ENCODE peak calls at places on chromosome 3, in eight cellular contexts. T is SW480; V is activated naive CD8-positive, alpha-beta T cell treated with anti-CD3 and anti-CD28 coated beads, Interleukin-2, amount 50 U/mL, for 16 hours; B is epithelial cell of esophagus; W is memory B cell; N is RPMI8226; Z is GM20000; R is dorsolateral prefrontal cortex. C is an unnamed sample.

GRCh38 chr3:98325055-98325454 is 28.6 kb upstream of the OR5K4 start:
- DNase-seq in T (peak), V (no peak), B (peak), W (no peak), N (peak), Z (no peak), R (no peak), C (no peak)

GRCh38 chr3:112814256-112814655 is 32.4 kb downstream of the CD200R1L start:
- DNase-seq in T (peak), V (no peak), B (peak), W (no peak), N (peak), Z (no peak), R (no peak), C (peak)

GRCh38 chr3:55180161-55180560 is 252.3 kb upstream of the LRTM1 start:
- DNase-seq in T (no peak), V (no peak), B (no peak), W (no peak), N (no peak), Z (no peak), R (no peak), C (no peak)

GRCh38 chr3:5053021-5053831 is 68.9 kb upstream of the ARL8B start:
- DNase-seq in T (no peak), V (no peak), B (peak), W (no peak), N (no peak), Z (no peak), R (no peak), C (no peak)

GRCh38 chr3:67564008-67564407 is 90.4 kb downstream of the SUCLG2 start:
- DNase-seq in T (no peak), V (no peak), B (no peak), W (no peak), N (no peak), Z (no peak), R (no peak), C (no peak)

GRCh38 chr3:100611221-100611620 is 1.8 kb downstream of the ADGRG7 start:
- DNase-seq in T (no peak), V (no peak), B (no peak), W (no peak), N (no peak), Z (no peak), R (no peak), C (no peak)

GRCh38 chr3:113495035-113495434 is 19.9 kb downstream of the SPICE1 start:
- DNase-seq in T (peak), V (no peak), B (peak), W (no peak), N (peak), Z (peak), R (no peak), C (peak)

GRCh38 chr3:108552267-108553159 is 36.7 kb downstream of the CIP2A start:
- DNase-seq in T (peak), V (no peak), B (peak), W (peak), N (peak), Z (peak), R (no peak), C (peak)

GRCh38 chr3:179719048-179719734 is 66.4 kb downstream of the USP13 start:
- DNase-seq in T (no peak), V (no peak), B (no peak), W (no peak), N (no peak), Z (no peak), R (no peak), C (no peak)

GRCh38 chr3:15348246-15348645 is 15.9 kb upstream of the SH3BP5 start:
- DNase-seq in T (no peak), V (no peak), B (no peak), W (no peak), N (peak), Z (no peak), R (no peak), C (no peak)

GRCh38 chr3:36918050-36918449 is 26.8 kb downstream of the TRANK1 start:
- DNase-seq in T (no peak), V (no peak), B (no peak), W (no peak), N (peak), Z (no peak), R (no peak), C (peak)

GRCh38 chr3:128720891-128721290 is 5.1 kb upstream of the RAB7A start:
- DNase-seq in T (no peak), V (no peak), B (no peak), W (no peak), N (no peak), Z (no peak), R (no peak), C (no peak)

GRCh38 chr3:12993022-12993622 is 80.1 kb downstream of the IQSEC1 start:
- DNase-seq in T (no peak), V (no peak), B (no peak), W (no peak), N (no peak), Z (no peak), R (no peak), C (no peak)

GRCh38 chr3:61634678-61635077 is 73.3 kb downstream of the PTPRG start:
- DNase-seq in T (no peak), V (no peak), B (no peak), W (no peak), N (no peak), Z (no peak), R (no peak), C (no peak)

GRCh38 chr3:17830786-17831185 is 88.4 kb upstream of the TBC1D5 start:
- DNase-seq in T (peak), V (no peak), B (no peak), W (no peak), N (no peak), Z (no peak), R (no peak), C (no peak)

GRCh38 chr3:157465741-157466140 is 29.1 kb downstream of the PTX3 start:
- DNase-seq in T (no peak), V (no peak), B (no peak), W (no peak), N (no peak), Z (no peak), R (no peak), C (no peak)

GRCh38 chr3:71726106-71726505 is 904 bp upstream of the EIF4E3 start:
- DNase-seq in T (no peak), V (no peak), B (no peak), W (no peak), N (no peak), Z (no peak), R (no peak), C (no peak)

GRCh38 chr3:42691861-42692666 is 6.7 kb downstream of the KLHL40 start:
- DNase-seq in T (no peak), V (no peak), B (no peak), W (no peak), N (no peak), Z (no peak), R (no peak), C (no peak)

GRCh38 chr3:105944281-105944680 is 75.5 kb upstream of the CBLB start:
- DNase-seq in T (no peak), V (no peak), B (peak), W (no peak), N (no peak), Z (no peak), R (no peak), C (no peak)

GRCh38 chr3:23807161-23808015 is 1.6 kb downstream of the UBE2E1 start:
- DNase-seq in T (peak), V (no peak), B (peak), W (no peak), N (peak), Z (peak), R (no peak), C (peak)

GRCh38 chr3:58175429-58176184 is 35.2 kb downstream of the DNASE1L3 start:
- DNase-seq in T (peak), V (no peak), B (peak), W (no peak), N (no peak), Z (no peak), R (no peak), C (no peak)

GRCh38 chr3:123479891-123480290 is 31.0 kb upstream of the ADCY5 start:
- DNase-seq in T (no peak), V (no peak), B (no peak), W (no peak), N (no peak), Z (no peak), R (no peak), C (no peak)

GRCh38 chr3:100641471-100642032 is 32.2 kb downstream of the ADGRG7 start:
- DNase-seq in T (no peak), V (no peak), B (no peak), W (no peak), N (no peak), Z (no peak), R (no peak), C (no peak)

GRCh38 chr3:13013994-13014754 is 59.1 kb downstream of the IQSEC1 start:
- DNase-seq in T (no peak), V (no peak), B (no peak), W (no peak), N (peak), Z (no peak), R (no peak), C (no peak)

GRCh38 chr3:158168996-158169573 is 59.2 kb downstream of the RSRC1 start:
- DNase-seq in T (no peak), V (no peak), B (no peak), W (no peak), N (no peak), Z (no peak), R (no peak), C (no peak)

GRCh38 chr3:180116658-180117057 is 79.9 kb upstream of the PEX5L start:
- DNase-seq in T (no peak), V (no peak), B (no peak), W (no peak), N (no peak), Z (no peak), R (no peak), C (no peak)

GRCh38 chr3:16687206-16687605 is 82.0 kb upstream of the DAZL start:
- DNase-seq in T (no peak), V (no peak), B (no peak), W (no peak), N (no peak), Z (no peak), R (no peak), C (no peak)

GRCh38 chr3:183278479-183279088 is 25.5 kb downstream of the B3GNT5 start:
- DNase-seq in T (peak), V (no peak), B (peak), W (no peak), N (no peak), Z (no peak), R (no peak), C (no peak)

GRCh38 chr3:170610321-170610884 is 24.5 kb upstream of the SLC7A14 start:
- DNase-seq in T (no peak), V (no peak), B (peak), W (no peak), N (no peak), Z (no peak), R (no peak), C (no peak)

GRCh38 chr3:30042274-30042859 is 564.0 kb upstream of the TGFBR2 start:
- DNase-seq in T (peak), V (peak), B (peak), W (peak), N (peak), Z (peak), R (peak), C (peak)

GRCh38 chr3:30141927-30142326 is 464.5 kb upstream of the TGFBR2 start:
- DNase-seq in T (no peak), V (no peak), B (no peak), W (no peak), N (no peak), Z (no peak), R (no peak), C (no peak)

GRCh38 chr3:47746264-47746663 is 35.4 kb downstream of the SMARCC1 start:
- DNase-seq in T (no peak), V (no peak), B (no peak), W (no peak), N (no peak), Z (no peak), R (no peak), C (no peak)

GRCh38 chr3:82030932-82031331 is 269.5 kb upstream of the GBE1 start:
- DNase-seq in T (no peak), V (no peak), B (no peak), W (no peak), N (no peak), Z (no peak), R (peak), C (no peak)

GRCh38 chr3:38608086-38608775 is 41.3 kb downstream of the SCN5A start:
- DNase-seq in T (no peak), V (no peak), B (no peak), W (no peak), N (no peak), Z (no peak), R (no peak), C (no peak)

GRCh38 chr3:184145120-184145524 is 10.0 kb downstream of the EIF2B5 start:
- DNase-seq in T (peak), V (no peak), B (peak), W (no peak), N (peak), Z (no peak), R (no peak), C (peak)

GRCh38 chr3:53255360-53255774 is 455 bp downstream of the TKT start:
- DNase-seq in T (peak), V (no peak), B (no peak), W (no peak), N (peak), Z (peak), R (no peak), C (peak)

C was measured in NAMALWA.